ENCODE peak calls at places on chromosomes 7 and 10, in eight cellular contexts. I, G, B, Z, M, R, L and T are unnamed samples.

GRCh38 chr10:114541081-114541833 is 116.8 kb downstream of the ABLIM1 start:
- DNase-seq in B (no peak), R (no peak), I (peak), G (peak), L (peak), M (peak), Z (peak), T (peak)

GRCh38 chr10:86665218-86665607 is 3.1 kb upstream of the LDB3 start:
- DNase-seq in I (no peak), Z (no peak), M (no peak), G (no peak), B (no peak), R (no peak), L (no peak), T (no peak)

GRCh38 chr7:142788303-142789286 is 17.8 kb downstream of the PRSS2 start:
- DNase-seq in L (no peak), R (no peak), B (no peak), I (peak), G (no peak), Z (no peak), M (no peak), T (no peak)

GRCh38 chr7:99461221-99461620 is 4.7 kb downstream of the ATP5MF start:
- DNase-seq in M (no peak), I (no peak), B (no peak), L (no peak), G (peak), R (no peak), Z (no peak), T (no peak)

GRCh38 chr7:156473476-156474240 is 166.9 kb upstream of the RNF32 start:
- DNase-seq in R (no peak), L (peak), I (no peak), M (peak), G (peak), Z (no peak), B (peak), T (peak)

GRCh38 chr7:78247910-78248689 is 449.5 kb downstream of the PHTF2 start:
- DNase-seq in G (no peak), B (no peak), L (no peak), M (no peak), R (no peak), Z (no peak), I (no peak), T (no peak)

GRCh38 chr10:24383681-24384106 is 174.8 kb downstream of the KIAA1217 start:
- DNase-seq in B (peak), I (no peak), G (peak), M (peak), Z (peak), R (peak), L (peak), T (peak)

GRCh38 chr7:121138262-121138933 is 149.9 kb downstream of the CPED1 start:
- DNase-seq in B (no peak), L (peak), G (no peak), I (no peak), M (no peak), R (no peak), Z (no peak), T (no peak)

GRCh38 chr10:310976-311639 is 175.9 kb downstream of the ZMYND11 start:
- DNase-seq in M (peak), G (no peak), Z (peak), I (no peak), R (no peak), B (no peak), L (no peak), T (peak)

GRCh38 chr7:69256634-69257081 is 341.6 kb upstream of the AUTS2 start:
- DNase-seq in L (no peak), R (peak), G (no peak), I (no peak), M (no peak), B (no peak), Z (peak), T (no peak)

GRCh38 chr10:127012769-127013152 is 107.5 kb downstream of the DOCK1 start:
- DNase-seq in B (peak), Z (no peak), M (no peak), G (peak), L (no peak), I (no peak), R (peak), T (peak)

GRCh38 chr7:66522518-66522917 is 106.2 kb upstream of the KCTD7 start:
- DNase-seq in L (no peak), G (peak), Z (no peak), I (no peak), M (no peak), R (no peak), B (no peak), T (peak)

GRCh38 chr10:102814873-102815661 is 22.1 kb downstream of the CYP17A1 start:
- DNase-seq in B (no peak), G (no peak), I (no peak), M (peak), L (peak), R (peak), Z (peak), T (peak)

GRCh38 chr10:52597189-52597863 is 175.3 kb downstream of the MBL2 start:
- DNase-seq in I (no peak), L (peak), Z (no peak), G (peak), B (no peak), M (no peak), R (no peak), T (no peak)

GRCh38 chr10:971150-971542 is 17.1 kb upstream of the GTPBP4 start:
- DNase-seq in M (peak), Z (no peak), R (peak), L (peak), I (no peak), B (no peak), G (no peak), T (peak)

GRCh38 chr7:135964254-135964653 is 12.9 kb downstream of the MTPN start:
- DNase-seq in L (peak), I (no peak), Z (no peak), R (no peak), G (no peak), B (no peak), M (peak), T (peak)

GRCh38 chr7:143437568-143437967 is 5.7 kb upstream of the TAS2R60 start:
- DNase-seq in Z (no peak), R (no peak), B (no peak), I (no peak), G (no peak), M (no peak), L (no peak), T (no peak)

GRCh38 chr10:116270691-116271592 is 2.1 kb downstream of the GFRA1 start:
- DNase-seq in B (peak), L (no peak), R (no peak), I (no peak), M (peak), Z (no peak), G (no peak), T (no peak)

GRCh38 chr10:116269612-116270011 is 3.4 kb downstream of the GFRA1 start:
- DNase-seq in L (no peak), G (no peak), Z (no peak), R (no peak), M (no peak), I (no peak), B (no peak), T (no peak)

GRCh38 chr10:116274141-116274861 is 1.3 kb upstream of the GFRA1 start:
- DNase-seq in I (no peak), G (no peak), Z (no peak), L (no peak), M (no peak), R (no peak), B (peak), T (no peak)

GRCh38 chr10:116271593-116272496 is 1.2 kb downstream of the GFRA1 start:
- DNase-seq in G (no peak), R (no peak), Z (no peak), B (peak), M (peak), I (no peak), L (no peak), T (no peak)

GRCh38 chr10:116272497-116273221 is at the start of gene GFRA1:
- DNase-seq in R (no peak), Z (no peak), L (no peak), M (peak), B (peak), I (no peak), G (no peak), T (no peak)
- TF ChIP-seq CTCF in R (no peak), Z (no peak), L (peak), M (peak), B (no peak), I (no peak), G (no peak), T (no peak)

DNA sequence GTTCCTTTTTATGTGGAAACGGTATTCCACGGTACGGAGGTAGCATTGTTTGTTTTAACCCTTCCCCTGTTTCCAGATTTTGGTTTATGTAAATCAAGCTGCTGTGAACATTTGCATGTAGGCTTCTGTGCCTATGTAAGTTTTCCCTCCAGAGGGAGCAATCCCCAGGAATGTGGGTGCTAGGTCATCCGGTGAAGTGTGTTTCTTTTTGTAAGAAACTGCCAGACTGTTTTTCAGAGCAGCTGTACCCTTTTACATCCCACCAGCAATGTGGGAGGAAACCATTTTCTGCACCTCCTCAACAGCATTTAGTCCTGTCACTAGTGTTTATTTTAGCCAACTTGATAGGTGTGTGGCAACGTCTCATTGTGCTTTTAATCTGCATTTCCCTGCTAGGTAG is 395.8 kb upstream of the FOXK1 start:
- DNase-seq in Z (peak), M (no peak), R (no peak), I (no peak), B (no peak), G (no peak), L (no peak), T (no peak)
- TF ChIP-seq CTCF in Z (no peak), M (no peak), R (no peak), I (no peak), B (no peak), G (peak), L (no peak), T (no peak)

GRCh38 chr10:79105164-79105739 is 36.5 kb downstream of the ZMIZ1 start:
- DNase-seq in M (no peak), B (no peak), G (peak), Z (no peak), I (no peak), L (no peak), R (no peak), T (no peak)
- TF ChIP-seq CTCF in M (no peak), B (no peak), G (peak), Z (no peak), I (no peak), L (peak), R (no peak), T (no peak)

DNA sequence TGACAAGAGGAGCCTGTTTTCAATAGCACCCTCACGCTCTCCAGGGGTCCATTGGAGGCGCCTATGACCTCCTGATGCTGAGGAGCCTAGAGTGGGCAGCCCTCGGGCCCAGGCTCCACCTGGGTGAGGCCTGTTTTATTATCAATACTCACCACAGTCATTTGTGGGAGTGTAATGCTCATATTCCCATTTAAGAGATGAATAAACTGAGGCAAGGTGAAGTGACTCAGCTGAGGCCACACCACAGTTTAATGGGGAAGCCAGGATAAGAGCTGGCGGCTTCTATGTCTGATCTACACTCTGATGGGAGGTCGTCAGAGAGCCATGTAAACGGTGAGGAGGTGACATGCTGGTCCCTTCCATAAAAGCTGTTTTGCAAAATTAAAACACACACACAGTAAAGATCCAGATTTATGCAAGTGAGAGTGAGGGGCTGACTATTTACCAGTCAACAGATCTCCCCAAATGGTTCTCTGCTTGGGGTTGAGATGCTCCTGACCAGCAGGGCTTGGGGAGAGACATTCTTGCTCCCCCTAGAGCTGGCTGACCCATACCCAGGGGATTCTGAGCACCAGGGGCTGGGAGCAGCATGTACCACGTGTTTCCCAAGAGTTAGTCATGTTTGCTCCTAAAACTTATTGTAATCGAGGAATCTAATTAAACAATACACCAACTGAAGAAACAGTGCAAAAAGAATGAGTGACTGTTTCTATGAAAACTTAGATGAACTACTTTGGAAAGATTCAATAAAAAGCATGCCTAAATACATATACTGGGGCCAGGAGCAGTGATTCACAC is 81.0 kb upstream of the INSIG1 start:
- DNase-seq in I (no peak), M (peak), L (no peak), G (peak), R (no peak), Z (no peak), B (no peak), T (peak)
- TF ChIP-seq CTCF in I (no peak), M (no peak), L (peak), G (peak), R (no peak), Z (no peak), B (no peak), T (no peak)

DNA sequence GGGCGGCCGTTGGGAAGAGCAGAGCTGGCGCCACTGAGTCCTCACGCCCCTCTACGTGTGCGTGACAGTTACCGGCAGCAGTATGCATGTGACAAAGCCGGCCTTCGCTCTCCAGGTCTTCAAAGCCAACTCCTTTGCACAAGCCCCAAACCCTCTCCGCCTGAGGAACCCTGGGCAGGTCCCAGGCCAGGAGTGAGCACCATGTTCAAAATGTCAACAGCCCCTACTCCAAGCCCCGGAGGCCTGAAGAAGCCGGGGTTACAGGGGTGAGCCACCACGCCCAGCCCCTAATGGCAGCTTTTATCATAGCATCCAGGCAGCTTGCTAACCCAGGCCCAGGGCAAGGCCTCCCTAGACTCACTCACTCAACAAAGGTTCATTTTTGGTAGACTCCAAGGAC is 70.8 kb downstream of the OAT start:
- DNase-seq in R (no peak), L (no peak), B (no peak), Z (no peak), G (no peak), I (no peak), M (no peak), T (no peak)
- TF ChIP-seq CTCF in R (no peak), L (peak), B (no peak), Z (no peak), G (no peak), I (no peak), M (no peak), T (no peak)

DNA sequence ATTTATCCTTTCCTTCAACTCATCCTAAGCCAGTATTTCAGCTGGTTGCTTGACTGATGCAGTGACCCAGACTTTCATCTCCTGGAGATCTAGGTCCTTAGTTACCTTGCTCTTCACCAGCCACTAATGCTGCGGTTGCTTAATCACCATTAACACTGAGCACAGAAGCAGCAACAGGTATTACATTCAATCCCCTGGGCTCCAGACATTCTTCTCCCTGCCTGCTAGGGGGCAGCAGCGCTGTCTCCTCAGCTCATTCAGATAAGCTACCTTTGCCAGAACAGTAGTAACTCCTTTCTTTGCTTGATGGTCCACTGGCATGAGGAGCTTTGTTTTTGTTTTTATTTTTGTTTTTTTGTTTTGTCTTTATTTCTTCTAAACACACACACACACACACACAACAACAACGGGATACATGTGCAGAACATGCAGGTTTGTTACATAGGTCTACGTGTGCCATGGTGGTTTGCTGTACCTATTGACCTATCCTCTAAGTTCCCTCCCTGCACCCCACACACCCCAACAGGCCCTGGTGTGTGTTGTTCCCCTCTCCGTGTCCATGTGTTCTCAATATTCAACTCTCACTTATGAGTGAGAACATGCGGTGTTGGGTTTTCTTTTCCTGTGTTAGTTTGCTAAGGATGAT is 1043.2 kb upstream of the C7orf33 start:
- DNase-seq in R (no peak), B (no peak), I (no peak), G (peak), L (no peak), Z (no peak), M (peak), T (peak)
- TF ChIP-seq CTCF in R (peak), B (peak), I (no peak), G (peak), L (peak), Z (no peak), M (peak), T (peak)

GRCh38 chr7:94222516-94222915 is 172.2 kb upstream of the COL1A2 start:
- DNase-seq in L (peak), M (no peak), I (no peak), B (no peak), G (no peak), R (no peak), Z (no peak), T (peak)

GRCh38 chr7:94228223-94228622 is 166.5 kb upstream of the COL1A2 start:
- DNase-seq in L (no peak), R (no peak), B (no peak), M (no peak), Z (no peak), G (no peak), I (no peak), T (no peak)

GRCh38 chr7:94228678-94229077 is 166.0 kb upstream of the COL1A2 start:
- DNase-seq in I (no peak), L (peak), R (no peak), M (peak), G (no peak), Z (no peak), B (no peak), T (peak)

GRCh38 chr7:94223375-94224084 is 171.2 kb upstream of the COL1A2 start:
- DNase-seq in R (no peak), G (peak), B (peak), Z (no peak), M (peak), L (peak), I (no peak), T (peak)
- TF ChIP-seq CTCF in R (peak), G (peak), B (peak), Z (no peak), M (peak), L (peak), I (no peak), T (peak)